ENCODE peak calls at places on chromosomes 1 and 21, in eight cellular contexts. One of them, this sample, is unnamed.

GRCh38 chr1:46529031-46529630 is 22.3 kb downstream of the KNCN start:
- DNase-seq in upper lobe of right lung: no peak
- DNase-seq in Right ventricle myocardium superior: no peak
- DNase-seq in right cardiac atrium: no peak
- DNase-seq in endothelial cell: no peak
- DNase-seq in stimulated activated CD4-positive, alpha-beta T cell treated with anti-CD3 and anti-CD28 coated beads, Interleukin-4, amount 100 ng/mL, for 24 hours: no peak
- DNase-seq in left ventricle myocardium superior: no peak
- DNase-seq in CD8-positive, alpha-beta memory T cell: no peak
- DNase-seq in this sample: no peak

GRCh38 chr1:109931189-109931672 is 20.6 kb downstream of the CSF1 start:
- DNase-seq in CD8-positive, alpha-beta memory T cell: no peak
- DNase-seq in right cardiac atrium: peak
- DNase-seq in upper lobe of right lung: peak
- DNase-seq in Right ventricle myocardium superior: peak
- DNase-seq in stimulated activated CD4-positive, alpha-beta T cell treated with anti-CD3 and anti-CD28 coated beads, Interleukin-4, amount 100 ng/mL, for 24 hours: no peak
- DNase-seq in endothelial cell: peak
- DNase-seq in left ventricle myocardium superior: peak
- DNase-seq in this sample: peak

GRCh38 chr1:244211559-244211944 is 160.5 kb downstream of the ZBTB18 start:
- DNase-seq in stimulated activated CD4-positive, alpha-beta T cell treated with anti-CD3 and anti-CD28 coated beads, Interleukin-4, amount 100 ng/mL, for 24 hours: no peak
- DNase-seq in left ventricle myocardium superior: no peak
- DNase-seq in Right ventricle myocardium superior: no peak
- DNase-seq in right cardiac atrium: no peak
- DNase-seq in upper lobe of right lung: no peak
- DNase-seq in endothelial cell: no peak
- DNase-seq in CD8-positive, alpha-beta memory T cell: no peak
- DNase-seq in this sample: no peak

GRCh38 chr1:207807395-207808321 is 55.8 kb downstream of the CD46 start:
- DNase-seq in upper lobe of right lung: no peak
- DNase-seq in right cardiac atrium: peak
- DNase-seq in endothelial cell: no peak
- DNase-seq in left ventricle myocardium superior: peak
- DNase-seq in Right ventricle myocardium superior: peak
- DNase-seq in stimulated activated CD4-positive, alpha-beta T cell treated with anti-CD3 and anti-CD28 coated beads, Interleukin-4, amount 100 ng/mL, for 24 hours: no peak
- DNase-seq in CD8-positive, alpha-beta memory T cell: no peak
- DNase-seq in this sample: no peak

GRCh38 chr1:231419738-231420298 is 2.3 kb downstream of the EGLN1 start:
- DNase-seq in right cardiac atrium: no peak
- DNase-seq in upper lobe of right lung: no peak
- DNase-seq in endothelial cell: no peak
- DNase-seq in stimulated activated CD4-positive, alpha-beta T cell treated with anti-CD3 and anti-CD28 coated beads, Interleukin-4, amount 100 ng/mL, for 24 hours: no peak
- DNase-seq in CD8-positive, alpha-beta memory T cell: no peak
- DNase-seq in left ventricle myocardium superior: no peak
- DNase-seq in Right ventricle myocardium superior: no peak
- DNase-seq in this sample: no peak

GRCh38 chr21:44949161-44950015 is 9.6 kb downstream of the SLX9 start:
- DNase-seq in right cardiac atrium: peak
- DNase-seq in endothelial cell: peak
- DNase-seq in Right ventricle myocardium superior: peak
- DNase-seq in CD8-positive, alpha-beta memory T cell: peak
- DNase-seq in upper lobe of right lung: peak
- DNase-seq in left ventricle myocardium superior: peak
- DNase-seq in stimulated activated CD4-positive, alpha-beta T cell treated with anti-CD3 and anti-CD28 coated beads, Interleukin-4, amount 100 ng/mL, for 24 hours: peak
- DNase-seq in this sample: peak

GRCh38 chr21:31132574-31133242 is 94.4 kb upstream of the KRTAP19-8 start:
- DNase-seq in CD8-positive, alpha-beta memory T cell: peak
- DNase-seq in stimulated activated CD4-positive, alpha-beta T cell treated with anti-CD3 and anti-CD28 coated beads, Interleukin-4, amount 100 ng/mL, for 24 hours: peak
- DNase-seq in Right ventricle myocardium superior: no peak
- DNase-seq in right cardiac atrium: no peak
- DNase-seq in left ventricle myocardium superior: no peak
- DNase-seq in endothelial cell: no peak
- DNase-seq in upper lobe of right lung: no peak
- DNase-seq in this sample: no peak

GRCh38 chr1:56676571-56677035 is 31.5 kb downstream of the PRKAA2 start:
- DNase-seq in right cardiac atrium: no peak
- DNase-seq in CD8-positive, alpha-beta memory T cell: no peak
- DNase-seq in left ventricle myocardium superior: no peak
- DNase-seq in Right ventricle myocardium superior: no peak
- DNase-seq in upper lobe of right lung: no peak
- DNase-seq in stimulated activated CD4-positive, alpha-beta T cell treated with anti-CD3 and anti-CD28 coated beads, Interleukin-4, amount 100 ng/mL, for 24 hours: no peak
- DNase-seq in endothelial cell: no peak
- DNase-seq in this sample: no peak

GRCh38 chr1:200610846-200611245 is 9.7 kb downstream of the KIF14 start:
- DNase-seq in Right ventricle myocardium superior: no peak
- DNase-seq in left ventricle myocardium superior: no peak
- DNase-seq in upper lobe of right lung: no peak
- DNase-seq in endothelial cell: no peak
- DNase-seq in stimulated activated CD4-positive, alpha-beta T cell treated with anti-CD3 and anti-CD28 coated beads, Interleukin-4, amount 100 ng/mL, for 24 hours: no peak
- DNase-seq in CD8-positive, alpha-beta memory T cell: no peak
- DNase-seq in right cardiac atrium: no peak
- DNase-seq in this sample: no peak

GRCh38 chr1:80171101-80171500 is 1164.6 kb upstream of the ADGRL4 start:
- DNase-seq in Right ventricle myocardium superior: no peak
- DNase-seq in CD8-positive, alpha-beta memory T cell: no peak
- DNase-seq in endothelial cell: no peak
- DNase-seq in left ventricle myocardium superior: no peak
- DNase-seq in stimulated activated CD4-positive, alpha-beta T cell treated with anti-CD3 and anti-CD28 coated beads, Interleukin-4, amount 100 ng/mL, for 24 hours: no peak
- DNase-seq in right cardiac atrium: no peak
- DNase-seq in upper lobe of right lung: no peak
- DNase-seq in this sample: no peak

This sample was measured in spleen.